ENCODE peak calls at places on chromosomes 7 and 10, in ten cellular contexts. F is ecto neural progenitor cell; B is CD8-positive, alpha-beta memory T cell; H is pancreas; C is hepatocyte; S is GM13976; U is fibroblast of mammary gland; T is GM06990; E is GF-D8; R is DMS 273 treated with DMSO at 0.1 percent for 48 hours. Y is an unnamed sample.
A peak's percentile ranks its signal among the peaks of the same experiment; 100 is the strongest.

GRCh38 chr7:88759216-88759955 is at the start of gene ZNF804B:
- DNase-seq in F (peak; percentile 81), B (peak; percentile 40), H (peak; percentile 38), C (peak; percentile 34), S (peak; percentile 32), U (no peak), T (peak; percentile 7), E (no peak), R (no peak), Y (no peak)

GRCh38 chr7:128831994-128832879 is 2.0 kb downstream of the FLNC start:
- DNase-seq in F (peak; percentile 82), B (no peak), H (no peak), C (peak; percentile 69), S (peak; percentile 60), U (peak; percentile 51), T (no peak), E (no peak), R (peak; percentile 93), Y (no peak)

GRCh38 chr10:811379-811778 is 120.1 kb downstream of the LARP4B start:
- DNase-seq in F (no peak), B (no peak), H (no peak), C (no peak), S (no peak), U (no peak), T (no peak), E (no peak), R (no peak), Y (no peak)

GRCh38 chr7:143462045-143462444 is 15.6 kb upstream of the TAS2R41 start:
- DNase-seq in F (no peak), B (no peak), H (no peak), C (no peak), S (no peak), U (no peak), T (no peak), E (no peak), R (no peak), Y (no peak)

GRCh38 chr10:50992972-50993766 is 81.1 kb upstream of the PRKG1 start:
- DNase-seq in F (peak; percentile 48), B (no peak), H (peak; percentile 15), C (peak; percentile 25), S (no peak), U (peak; percentile 77), T (no peak), E (no peak), R (no peak), Y (no peak)

GRCh38 chr10:63115732-63116383 is 17.3 kb upstream of the NRBF2 start:
- DNase-seq in F (peak; percentile 55), B (no peak), H (peak; percentile 53), C (peak; percentile 48), S (no peak), U (peak; percentile 97), T (no peak), E (no peak), R (no peak), Y (no peak)

GRCh38 chr7:5780801-5781496 is 514 bp downstream of the RNF216 start:
- DNase-seq in F (no peak), B (no peak), H (peak; percentile 52), C (peak; percentile 60), S (peak; percentile 66), U (peak; percentile 19), T (no peak), E (no peak), R (no peak), Y (no peak)

GRCh38 chr10:70856454-70856853 is 31.9 kb downstream of the PCBD1 start:
- DNase-seq in F (no peak), B (no peak), H (no peak), C (no peak), S (no peak), U (no peak), T (no peak), E (no peak), R (no peak), Y (no peak)

GRCh38 chr7:128076831-128077271 is 45.6 kb upstream of the LRRC4 start:
- DNase-seq in F (no peak), B (no peak), H (peak; percentile 76), C (peak; percentile 26), S (no peak), U (no peak), T (no peak), E (no peak), R (no peak), Y (peak; percentile 68)

GRCh38 chr7:16404631-16405030 is 16.7 kb downstream of the CRPPA start:
- DNase-seq in F (no peak), B (no peak), H (no peak), C (no peak), S (no peak), U (no peak), T (no peak), E (peak; percentile 16), R (no peak), Y (peak; percentile 6)

GRCh38 chr7:140403878-140404564 is at the start of gene RAB19:
- DNase-seq in F (peak; percentile 57), B (peak; percentile 72), H (peak; percentile 73), C (peak; percentile 72), S (peak; percentile 56), U (no peak), T (peak; percentile 15), E (no peak), R (no peak), Y (no peak)

GRCh38 chr10:131448171-131448570 is 136.7 kb upstream of the TCERG1L start:
- DNase-seq in F (peak; percentile 33), B (no peak), H (no peak), C (no peak), S (no peak), U (no peak), T (no peak), E (no peak), R (no peak), Y (no peak)

GRCh38 chr7:123682690-123683089 is 27.0 kb downstream of the LMOD2 start:
- DNase-seq in F (no peak), B (no peak), H (peak; percentile 19), C (peak; percentile 65), S (no peak), U (peak; percentile 69), T (no peak), E (peak; percentile 14), R (no peak), Y (peak; percentile 82)

GRCh38 chr10:62250594-62251198 is 17.9 kb downstream of the RTKN2 start:
- DNase-seq in F (no peak), B (no peak), H (no peak), C (peak; percentile 61), S (no peak), U (peak; percentile 82), T (no peak), E (no peak), R (no peak), Y (no peak)

GRCh38 chr7:82270909-82271308 is 172.7 kb downstream of the CACNA2D1 start:
- DNase-seq in F (no peak), B (no peak), H (no peak), C (no peak), S (no peak), U (no peak), T (no peak), E (no peak), R (no peak), Y (no peak)

GRCh38 chr10:49550563-49550962 is 11.6 kb upstream of the ERCC6 start:
- DNase-seq in F (no peak), B (no peak), H (no peak), C (no peak), S (no peak), U (peak; percentile 74), T (peak; percentile 31), E (no peak), R (no peak), Y (no peak)

GRCh38 chr10:29948971-29949370 is 110.4 kb downstream of the JCAD start:
- DNase-seq in F (no peak), B (no peak), H (no peak), C (no peak), S (no peak), U (no peak), T (no peak), E (no peak), R (no peak), Y (no peak)

GRCh38 chr7:107579546-107579880 is 533 bp upstream of the BCAP29 start:
- DNase-seq in F (no peak), B (no peak), H (no peak), C (no peak), S (peak; percentile 23), U (no peak), T (no peak), E (no peak), R (no peak), Y (peak; percentile 76)

GRCh38 chr10:113644185-113645120 is 19.4 kb downstream of the NRAP start:
- DNase-seq in F (no peak), B (no peak), H (no peak), C (peak; percentile 16), S (no peak), U (peak; percentile 74), T (no peak), E (no peak), R (no peak), Y (no peak)